ENCODE peak calls at places on chromosomes 16 and 17, in six cellular contexts. K is hepatocyte, L is PC-9, A is fibroblast of lung, U is IMR-90, C is H1. M is an unnamed sample.
A peak's percentile ranks its signal among the peaks of the same experiment; 100 is the strongest.

GRCh38 chr17:1590031-1590746 is 27.6 kb upstream of the PITPNA start:
- DNase-seq in K (peak; percentile 88), L (peak; percentile 95), A (peak; percentile 88), U (peak; percentile 90), C (no peak), M (peak; percentile 49)

GRCh38 chr17:36088559-36089376 is 1.2 kb downstream of the CCL3 start:
- DNase-seq in K (no peak), L (no peak), A (no peak), U (no peak), C (no peak), M (no peak)

GRCh38 chr17:64103751-64104364 is 26.1 kb downstream of the ERN1 start:
- DNase-seq in K (no peak), L (peak; percentile 50), A (peak; percentile 68), U (peak; percentile 61), C (no peak), M (no peak)

GRCh38 chr17:146983-147761 is 9.8 kb downstream of the SCGB1C2 start:
- DNase-seq in K (no peak), L (no peak), A (no peak), U (no peak), C (no peak), M (no peak)

GRCh38 chr16:17360810-17361209 is 110.0 kb downstream of the XYLT1 start:
- DNase-seq in K (no peak), L (no peak), A (no peak), U (no peak), C (no peak), M (no peak)

GRCh38 chr16:49620158-49620867 is 235.6 kb downstream of the ZNF423 start:
- DNase-seq in K (peak; percentile 89), L (no peak), A (peak; percentile 76), U (peak; percentile 53), C (no peak), M (no peak)

GRCh38 chr16:50989047-50989446 is 162.0 kb downstream of the SALL1 start:
- DNase-seq in K (no peak), L (no peak), A (no peak), U (no peak), C (no peak), M (no peak)

GRCh38 chr16:28264656-28265055 is 27.7 kb upstream of the SBK1 start:
- DNase-seq in K (peak; percentile 63), L (peak; percentile 63), A (peak; percentile 4), U (peak; percentile 5), C (no peak), M (no peak)

GRCh38 chr16:19923396-19923795 is 38.7 kb upstream of the GPRC5B start:
- DNase-seq in K (peak; percentile 28), L (no peak), A (no peak), U (no peak), C (no peak), M (no peak)
- H3K27me3 ChIP-seq in K (no peaks in the 10 kb centered on the region), L (peaks cover 24% of the 10 kb centered on the region), A (no peaks in the 10 kb centered on the region), U (no peaks in the 10 kb centered on the region), C (no peaks in the 10 kb centered on the region), M (no peaks in the 10 kb centered on the region)

DNA sequence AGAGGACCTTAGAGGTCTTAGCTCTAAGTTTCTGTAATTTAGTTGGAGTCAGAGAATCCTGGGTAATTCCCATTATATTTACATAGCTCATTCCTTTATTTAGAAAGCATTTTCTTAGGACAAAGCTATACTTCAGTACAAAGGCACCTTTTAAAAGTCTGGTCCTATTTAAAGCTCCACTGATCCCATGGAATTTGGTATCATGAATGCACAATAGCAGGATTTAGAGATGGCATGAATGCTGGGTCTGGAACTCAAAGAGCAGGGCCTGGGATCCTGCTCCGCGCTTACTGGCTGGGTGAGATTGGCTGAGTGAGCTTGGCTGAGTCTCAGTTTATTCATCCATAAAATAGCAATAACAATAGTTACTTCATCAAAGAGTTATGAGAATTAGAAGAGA is 4.8 kb downstream of the KRT23 start:
- DNase-seq in K (no peak), L (no peak), A (peak; percentile 61), U (no peak), C (no peak), M (no peak)
- H3K4me2 ChIP-seq in K (no peak overlapping the region), L (peak overlapping the region; percentile 53), A (no peak overlapping the region), U (no peak overlapping the region), C (no peak overlapping the region), M (no peak overlapping the region)

GRCh38 chr17:50014471-50015088 is 19.6 kb upstream of the DLX3 start:
- DNase-seq in K (no peak), L (no peak), A (no peak), U (no peak), C (no peak), M (no peak)
- H3K9me3 ChIP-seq in K (no peaks in the 10 kb centered on the region), L (peaks cover 10% of the 10 kb centered on the region), A (no peaks in the 10 kb centered on the region), U (peaks cover 20% of the 10 kb centered on the region), C (peaks cover 21% of the 10 kb centered on the region), M (peaks cover 6% of the 10 kb centered on the region)

DNA sequence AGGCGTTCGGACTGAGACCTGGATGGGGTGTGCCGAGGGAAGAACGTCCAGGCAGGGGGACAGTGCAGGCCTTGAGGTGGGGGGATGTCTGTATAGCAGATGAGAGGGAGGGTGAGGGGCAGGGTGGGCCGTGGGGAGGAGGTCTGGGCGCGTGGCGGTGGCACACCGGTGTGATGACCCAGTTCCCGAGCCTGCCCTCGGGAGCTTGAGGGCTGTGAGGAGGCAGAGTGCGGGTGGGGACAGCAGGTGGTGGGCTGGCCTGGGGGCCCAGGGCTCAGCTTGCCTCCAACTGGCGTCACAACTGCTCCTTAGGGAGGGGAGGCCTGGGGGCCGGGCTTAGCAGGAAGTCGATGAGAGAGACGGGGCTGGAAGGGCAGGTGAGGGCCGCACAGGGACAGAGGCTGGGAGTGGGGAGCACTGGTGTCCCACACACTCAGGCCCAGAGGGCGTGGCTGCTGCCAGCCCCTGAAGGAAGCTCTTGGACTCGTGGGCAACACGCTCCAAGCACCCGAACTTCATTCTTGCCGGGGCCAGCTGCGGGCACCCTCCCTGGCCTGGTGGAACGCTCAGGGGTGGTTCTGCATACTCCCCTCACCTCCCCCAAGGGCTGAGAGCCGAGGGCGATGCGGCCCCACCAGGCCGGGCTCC is 6.5 kb downstream of the CACNA1H start:
- DNase-seq in K (no peak), L (no peak), A (no peak), U (no peak), C (no peak), M (no peak)
- H3K27me3 ChIP-seq in K (peaks cover 5% of the 10 kb centered on the region), L (peaks cover 70% of the 10 kb centered on the region), A (peaks cover 9% of the 10 kb centered on the region), U (peaks cover 11% of the 10 kb centered on the region), C (no peaks in the 10 kb centered on the region), M (peaks cover 60% of the 10 kb centered on the region)

GRCh38 chr17:41512789-41513547 is 5.7 kb downstream of the KRT15 start:
- DNase-seq in K (no peak), L (no peak), A (no peak), U (no peak), C (no peak), M (no peak)

GRCh38 chr17:41511716-41512115 is 6.3 kb upstream of the KRT13 start:
- DNase-seq in K (no peak), L (no peak), A (no peak), U (no peak), C (no peak), M (no peak)

GRCh38 chr17:41510251-41511065 is 5.0 kb upstream of the KRT13 start:
- DNase-seq in K (peak; percentile 48), L (peak; percentile 63), A (no peak), U (no peak), C (no peak), M (no peak)

GRCh38 chr17:41507315-41507880 is 2.0 kb upstream of the KRT13 start:
- DNase-seq in K (no peak), L (peak; percentile 97), A (no peak), U (no peak), C (no peak), M (no peak)

DNA sequence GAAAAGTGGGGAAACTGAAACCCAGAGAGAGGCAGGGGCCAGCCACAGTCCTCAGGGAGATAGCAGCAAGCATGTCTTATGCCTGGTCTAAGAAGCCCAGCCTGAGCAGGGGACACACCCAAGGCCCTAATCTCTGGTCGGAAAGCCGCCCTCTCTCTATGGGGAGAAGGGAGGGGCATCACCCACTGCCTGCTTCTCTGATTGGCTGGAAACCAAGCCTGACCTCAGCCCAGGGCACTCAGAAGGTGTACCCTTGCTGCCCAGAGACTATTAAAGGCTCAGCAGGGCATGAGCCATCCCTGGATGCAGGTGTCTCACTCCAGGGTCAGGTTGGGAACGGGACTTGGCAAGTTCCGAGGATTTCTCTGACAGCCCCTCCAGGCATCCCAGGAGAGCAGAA is 5.7 kb upstream of the KRT13 start:
- DNase-seq in K (peak; percentile 63), L (no peak), A (no peak), U (no peak), C (no peak), M (no peak)
- H3K4me2 ChIP-seq in K (peak overlapping the region; percentile 15), L (no peak overlapping the region), A (no peak overlapping the region), U (no peak overlapping the region), C (no peak overlapping the region), M (no peak overlapping the region)

M was measured in keratinocyte.